ENCODE peak calls at places on chromosomes 3 and 15, in six cellular contexts. D, C, R, G, W and S are unnamed samples.

GRCh38 chr15:50798684-50799083 is 33.2 kb upstream of the SPPL2A start:
- DNase-seq in D (peak), C (no peak), R (no peak), G (peak), W (no peak), S (no peak)

GRCh38 chr15:90230071-90230494 is 3.7 kb downstream of the CIB1 start:
- DNase-seq in D (no peak), C (no peak), R (no peak), G (no peak), W (no peak), S (no peak)

GRCh38 chr15:71634820-71635219 is 175.5 kb upstream of the NR2E3 start:
- DNase-seq in D (no peak), C (peak), R (no peak), G (peak), W (no peak), S (no peak)

GRCh38 chr3:155745795-155746550 is 1.1 kb upstream of the PLCH1 start:
- DNase-seq in D (no peak), C (peak), R (peak), G (peak), W (peak), S (no peak)

GRCh38 chr15:56732135-56732880 is 1.0 kb downstream of the ZNF280D start:
- DNase-seq in D (peak), C (peak), R (no peak), G (peak), W (no peak), S (no peak)

GRCh38 chr3:196023947-196024346 is 57.9 kb downstream of the TFRC start:
- DNase-seq in D (no peak), C (no peak), R (no peak), G (no peak), W (no peak), S (no peak)

GRCh38 chr3:127385540-127385870 is 97.7 kb upstream of the PRR20G start:
- DNase-seq in D (no peak), C (no peak), R (no peak), G (no peak), W (no peak), S (no peak)

GRCh38 chr15:65303687-65304392 is 637 bp upstream of the RNU5B-1 start:
- DNase-seq in D (peak), C (peak), R (peak), G (peak), W (no peak), S (peak)

GRCh38 chr3:132342615-132343014 is 25.4 kb downstream of the ACP3 start:
- DNase-seq in D (no peak), C (no peak), R (no peak), G (no peak), W (no peak), S (no peak)

GRCh38 chr3:133293397-133294107 is 106.3 kb upstream of the BFSP2 start:
- DNase-seq in D (no peak), C (no peak), R (no peak), G (no peak), W (no peak), S (no peak)

GRCh38 chr3:13158441-13158840 is 85.2 kb upstream of the IQSEC1 start:
- DNase-seq in D (no peak), C (no peak), R (no peak), G (no peak), W (no peak), S (no peak)
- H3K14ac ChIP-seq in D (no peak), C (no peak), R (no peak), G (no peak), W (no peak), S (no peak)

GRCh38 chr3:64009528-64009927 is 13.8 kb downstream of the PSMD6 start:
- DNase-seq in D (no peak), C (no peak), R (no peak), G (no peak), W (no peak), S (no peak)

GRCh38 chr3:64008017-64008416 is 15.3 kb downstream of the PSMD6 start:
- DNase-seq in D (no peak), C (no peak), R (no peak), G (no peak), W (no peak), S (no peak)

GRCh38 chr3:64008487-64008886 is 14.8 kb downstream of the PSMD6 start:
- DNase-seq in D (no peak), C (no peak), R (no peak), G (no peak), W (no peak), S (no peak)

GRCh38 chr3:64010199-64010598 is 13.1 kb downstream of the PSMD6 start:
- DNase-seq in D (no peak), C (no peak), R (no peak), G (no peak), W (no peak), S (no peak)

DNA sequence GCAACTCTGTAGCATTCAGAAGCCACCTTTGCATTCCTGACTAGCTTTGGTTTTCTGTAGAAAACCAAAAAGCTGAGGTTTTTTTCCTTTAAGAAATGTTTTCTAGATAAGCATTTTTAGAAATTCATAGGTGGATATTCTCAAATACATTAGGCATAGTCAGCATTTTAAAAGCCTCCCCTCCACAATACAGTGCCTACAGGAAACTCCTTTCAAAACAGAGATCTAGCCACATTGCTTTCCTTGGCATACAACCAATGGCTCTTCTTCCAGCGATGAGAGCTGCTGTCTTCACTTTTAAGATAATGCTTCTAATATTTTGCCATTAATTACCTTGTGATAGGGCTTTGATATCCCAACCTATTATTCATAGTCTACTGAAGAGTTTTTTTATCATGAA is 14.3 kb downstream of the PSMD6 start:
- DNase-seq in D (peak), C (no peak), R (no peak), G (no peak), W (no peak), S (no peak)
- H4K91ac ChIP-seq in D (no peak), C (no peak), R (no peak), G (no peak), W (no peak), S (no peak)

GRCh38 chr3:123668906-123669305 is 84.1 kb upstream of the HACD2 start:
- DNase-seq in D (no peak), C (no peak), R (no peak), G (no peak), W (no peak), S (no peak)
- H3K4me2 ChIP-seq in D (no peak), C (no peak), R (no peak), G (no peak), W (no peak), S (no peak)

DNA sequence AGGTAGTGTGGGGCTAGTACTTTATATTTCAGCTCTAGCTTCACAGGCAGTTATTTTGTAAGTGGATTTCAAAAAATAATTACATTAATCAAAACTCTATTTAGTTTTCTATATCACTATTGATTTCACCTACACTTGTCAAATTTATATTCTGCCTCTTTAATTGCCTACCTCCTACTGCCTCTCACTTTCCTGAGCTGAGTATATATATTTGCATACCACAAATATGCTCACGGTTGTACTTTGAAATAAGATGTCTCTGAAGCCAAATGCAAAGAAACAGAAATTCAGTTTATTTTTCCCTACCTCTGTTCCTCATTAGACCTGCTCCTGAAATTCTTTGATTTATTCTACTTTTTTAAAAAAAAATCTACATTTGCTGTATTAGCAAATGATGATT is 309.3 kb upstream of the TGFBR2 start:
- DNase-seq in D (no peak), C (no peak), R (no peak), G (no peak), W (no peak), S (no peak)
- H3K14ac ChIP-seq in D (no peak), C (no peak), R (no peak), G (no peak), W (no peak), S (no peak)

GRCh38 chr3:128882709-128883108 is 3.3 kb downstream of the ACAD9 start:
- DNase-seq in D (no peak), C (no peak), R (no peak), G (no peak), W (no peak), S (peak)

GRCh38 chr3:128881576-128881975 is 2.2 kb downstream of the ACAD9 start:
- DNase-seq in D (no peak), C (no peak), R (no peak), G (no peak), W (no peak), S (peak)

GRCh38 chr3:128889139-128889894 is 9.9 kb downstream of the ACAD9 start:
- DNase-seq in D (no peak), C (no peak), R (no peak), G (no peak), W (no peak), S (no peak)

GRCh38 chr3:128879991-128880390 is 571 bp downstream of the ACAD9 start:
- DNase-seq in D (no peak), C (no peak), R (no peak), G (no peak), W (no peak), S (peak)

GRCh38 chr3:128884992-128885391 is 5.6 kb downstream of the ACAD9 start:
- DNase-seq in D (no peak), C (no peak), R (no peak), G (no peak), W (no peak), S (no peak)
- H4K91ac ChIP-seq in D (no peak), C (no peak), R (no peak), G (no peak), W (no peak), S (no peak)

GRCh38 chr3:126102011-126102410 is 18.1 kb upstream of the SLC41A3 start:
- DNase-seq in D (no peak), C (no peak), R (no peak), G (no peak), W (no peak), S (no peak)

GRCh38 chr3:126104028-126104635 is 20.2 kb upstream of the SLC41A3 start:
- DNase-seq in D (no peak), C (no peak), R (no peak), G (no peak), W (no peak), S (no peak)

GRCh38 chr3:126101521-126101982 is 17.6 kb upstream of the SLC41A3 start:
- DNase-seq in D (no peak), C (no peak), R (no peak), G (no peak), W (no peak), S (no peak)

GRCh38 chr3:126103121-126104027 is 19.4 kb upstream of the SLC41A3 start:
- DNase-seq in D (no peak), C (no peak), R (peak), G (no peak), W (peak), S (no peak)

GRCh38 chr3:126102530-126102951 is 18.6 kb upstream of the SLC41A3 start:
- DNase-seq in D (peak), C (no peak), R (no peak), G (no peak), W (no peak), S (no peak)
- H3K4me2 ChIP-seq in D (no peak), C (no peak), R (no peak), G (no peak), W (no peak), S (no peak)